ENCODE peak calls at places on chromosomes 12 and 14, in ten cellular contexts. E is prostate gland, Z is astrocyte of the spinal cord, L is OCI-LY7, B is MCF 10A, T is bronchial epithelial cell, W is B cell, P is HFF-Myc, R is chondrocyte, J is Caco-2. C is an unnamed sample.

GRCh38 chr14:51643137-51643536 is 8.6 kb upstream of the FRMD6 start:
- DNase-seq in E (no peak), Z (peak; percentile 68), L (no peak), B (peak; percentile 30), T (peak; percentile 68), W (no peak), P (no peak), R (no peak), J (no peak), C (no peak)

GRCh38 chr12:57632898-57633825 is at the start of gene B4GALNT1:
- DNase-seq in E (no peak), Z (peak; percentile 47), L (peak; percentile 78), B (peak; percentile 58), T (peak; percentile 26), W (peak; percentile 85), P (no peak), R (peak; percentile 94), J (no peak), C (peak; percentile 88)

GRCh38 chr14:29687071-29687765 is 240.4 kb downstream of the PRKD1 start:
- DNase-seq in E (no peak), Z (no peak), L (no peak), B (no peak), T (no peak), W (no peak), P (no peak), R (no peak), J (no peak), C (no peak)

GRCh38 chr12:53097564-53098353 is at the start of gene IGFBP6:
- DNase-seq in E (no peak), Z (peak; percentile 41), L (peak; percentile 56), B (peak; percentile 62), T (peak; percentile 29), W (peak; percentile 82), P (no peak), R (no peak), J (peak; percentile 60), C (no peak)

GRCh38 chr14:20458031-20458789 is 3.0 kb downstream of the PIP4P1 start:
- DNase-seq in E (no peak), Z (no peak), L (no peak), B (no peak), T (no peak), W (no peak), P (no peak), R (no peak), J (no peak), C (no peak)

GRCh38 chr12:14946856-14947255 is 8.5 kb upstream of the ERP27 start:
- DNase-seq in E (no peak), Z (no peak), L (no peak), B (no peak), T (peak; percentile 54), W (no peak), P (no peak), R (no peak), J (no peak), C (no peak)

GRCh38 chr12:104347374-104348075 is 44.0 kb downstream of the EID3 start:
- DNase-seq in E (no peak), Z (peak; percentile 19), L (no peak), B (peak; percentile 28), T (peak; percentile 57), W (no peak), P (no peak), R (no peak), J (no peak), C (no peak)

GRCh38 chr12:57178213-57178612 is 30.8 kb upstream of the LRP1-AS start:
- DNase-seq in E (no peak), Z (no peak), L (peak; percentile 16), B (no peak), T (no peak), W (no peak), P (no peak), R (no peak), J (no peak), C (no peak)

GRCh38 chr14:33596211-33597080 is 354.4 kb downstream of the EGLN3 start:
- DNase-seq in E (no peak), Z (no peak), L (no peak), B (no peak), T (no peak), W (no peak), P (no peak), R (no peak), J (no peak), C (no peak)

GRCh38 chr12:97939141-97939540 is 476.5 kb downstream of the RMST start:
- DNase-seq in E (peak; percentile 55), Z (peak; percentile 24), L (no peak), B (no peak), T (peak; percentile 4), W (no peak), P (no peak), R (no peak), J (no peak), C (no peak)

GRCh38 chr12:75602111-75602510 is 90.7 kb upstream of the KRR1 start:
- DNase-seq in E (no peak), Z (no peak), L (no peak), B (no peak), T (no peak), W (no peak), P (no peak), R (no peak), J (no peak), C (no peak)

GRCh38 chr12:102095677-102096263 is 24.1 kb downstream of the NUP37 start:
- DNase-seq in E (no peak), Z (peak; percentile 31), L (peak; percentile 42), B (peak; percentile 23), T (peak; percentile 41), W (peak; percentile 5), P (no peak), R (no peak), J (no peak), C (peak; percentile 21)

GRCh38 chr14:22339277-22339676 is 249.7 kb downstream of the DAD1 start:
- DNase-seq in E (no peak), Z (peak; percentile 96), L (no peak), B (no peak), T (no peak), W (no peak), P (peak; percentile 7), R (no peak), J (no peak), C (no peak)

GRCh38 chr14:76848879-76849278 is 22.7 kb downstream of the LRRC74A start:
- DNase-seq in E (no peak), Z (no peak), L (no peak), B (no peak), T (no peak), W (no peak), P (no peak), R (no peak), J (no peak), C (no peak)

GRCh38 chr14:100577321-100577985 is 9.8 kb downstream of the BEGAIN start:
- DNase-seq in E (no peak), Z (no peak), L (no peak), B (no peak), T (no peak), W (no peak), P (no peak), R (peak; percentile 83), J (no peak), C (no peak)

GRCh38 chr14:73924337-73924736 is 25.6 kb downstream of the FAM161B start:
- DNase-seq in E (no peak), Z (no peak), L (no peak), B (no peak), T (no peak), W (no peak), P (no peak), R (no peak), J (no peak), C (no peak)

GRCh38 chr12:45336762-45337596 is 121.1 kb downstream of the ANO6 start:
- DNase-seq in E (no peak), Z (peak; percentile 90), L (no peak), B (peak; percentile 63), T (peak; percentile 82), W (no peak), P (peak; percentile 87), R (no peak), J (no peak), C (no peak)
- TF ChIP-seq CTCF in E (no peak), Z (no peak), L (no peak), B (no peak), T (no peak), W (no peak), P (no peak), R (peak; percentile 51), J (no peak), C (no peak)

GRCh38 chr12:98939350-98939749 is 294.3 kb downstream of the APAF1 start:
- DNase-seq in E (no peak), Z (peak; percentile 67), L (peak; percentile 14), B (peak; percentile 42), T (peak; percentile 30), W (no peak), P (peak; percentile 2), R (no peak), J (no peak), C (no peak)
- TF ChIP-seq CTCF in E (peak; percentile 19), Z (peak; percentile 80), L (peak; percentile 70), B (peak; percentile 38), T (peak; percentile 41), W (no peak), P (peak; percentile 36), R (peak; percentile 82), J (peak; percentile 32), C (no peak)

GRCh38 chr12:12608557-12608957 is 3.1 kb upstream of the CREBL2 start:
- DNase-seq in E (no peak), Z (peak; percentile 12), L (peak; percentile 12), B (peak; percentile 29), T (no peak), W (no peak), P (no peak), R (no peak), J (peak; percentile 54), C (peak; percentile 59)
- TF ChIP-seq CTCF in E (peak; percentile 25), Z (no peak), L (peak; percentile 33), B (no peak), T (peak; percentile 9), W (no peak), P (no peak), R (peak; percentile 29), J (no peak), C (peak; percentile 16)

GRCh38 chr12:9323144-9323681 is 115.0 kb upstream of the PZP start:
- DNase-seq in E (no peak), Z (no peak), L (no peak), B (no peak), T (no peak), W (no peak), P (no peak), R (no peak), J (no peak), C (no peak)

GRCh38 chr12:9319842-9320173 is 111.6 kb upstream of the PZP start:
- DNase-seq in E (no peak), Z (no peak), L (peak; percentile 24), B (no peak), T (peak; percentile 94), W (peak; percentile 14), P (no peak), R (no peak), J (no peak), C (no peak)

DNA sequence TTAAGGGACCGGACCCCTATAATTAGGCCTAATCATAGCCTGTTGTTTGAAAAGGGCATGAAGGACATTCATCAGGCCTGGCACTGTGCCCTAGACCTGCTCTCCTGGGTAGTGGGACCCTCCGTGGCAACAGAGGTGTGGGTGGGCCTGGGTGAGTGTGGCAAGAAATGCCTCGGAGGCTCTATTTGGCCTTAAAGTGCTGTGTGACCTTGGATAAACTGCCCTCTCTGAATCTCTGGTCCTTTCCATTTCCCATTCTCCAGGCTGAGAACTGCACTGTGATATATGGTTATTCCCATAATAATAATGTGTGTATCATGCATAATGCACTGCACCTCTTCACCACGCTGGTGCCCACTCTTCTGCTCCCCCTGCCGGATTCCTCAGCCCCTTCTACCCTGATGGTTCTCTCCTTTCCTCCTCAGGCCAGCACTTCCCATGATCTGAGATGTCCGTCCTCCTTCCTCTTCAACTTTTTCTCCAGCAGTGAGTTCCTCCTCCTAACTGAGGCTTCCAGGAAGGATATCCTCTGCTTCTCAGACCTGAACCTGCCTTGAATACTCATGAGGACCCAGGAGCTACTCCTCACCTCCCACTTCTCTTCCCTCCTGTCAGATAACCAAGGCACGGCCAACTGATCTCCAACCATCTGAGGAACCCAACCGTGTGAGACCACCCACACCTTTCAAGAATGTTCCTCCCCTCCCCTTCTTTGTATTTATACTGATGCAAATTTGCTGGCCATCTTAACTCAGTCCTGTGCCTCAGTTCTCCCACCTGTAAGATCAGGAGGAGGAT is 111.0 kb upstream of the PZP start:
- DNase-seq in E (no peak), Z (no peak), L (peak; percentile 28), B (peak; percentile 29), T (no peak), W (no peak), P (no peak), R (no peak), J (peak; percentile 19), C (no peak)
- TF ChIP-seq CTCF in E (no peak), Z (peak; percentile 42), L (peak; percentile 46), B (no peak), T (no peak), W (no peak), P (peak; percentile 26), R (no peak), J (no peak), C (no peak)